ENCODE peak calls at places on chromosome 20, in seven cellular contexts. I is sigmoid colon, Y is lower leg skin, E is endodermal cell, T is kidney, M is cardiac muscle cell, B is astrocyte of the spinal cord. U is an unnamed sample.

GRCh38 chr20:57564180-57564802 is 3.4 kb downstream of the PCK1 start:
- DNase-seq in E (no peak), T (no peak), B (no peak), Y (no peak), M (no peak), I (no peak), U (no peak)

GRCh38 chr20:13995841-13996240 is 525 bp downstream of the MACROD2 start:
- DNase-seq in Y (no peak), T (peak), B (peak), E (peak), I (peak), M (peak), U (no peak)

GRCh38 chr20:18006684-18007083 is 37.9 kb downstream of the MGME1 start:
- DNase-seq in B (no peak), I (no peak), T (no peak), E (no peak), M (no peak), Y (no peak), U (no peak)

GRCh38 chr20:22794200-22794599 is 209.8 kb upstream of the FOXA2 start:
- DNase-seq in M (no peak), B (no peak), T (no peak), Y (no peak), I (no peak), E (no peak), U (no peak)

GRCh38 chr20:58751956-58752355 is 59.4 kb downstream of the NPEPL1 start:
- DNase-seq in E (peak), M (no peak), T (no peak), B (no peak), Y (peak), I (no peak), U (no peak)

GRCh38 chr20:41380551-41381262 is 14.1 kb upstream of the EMILIN3 start:
- DNase-seq in M (no peak), T (no peak), E (no peak), B (no peak), I (peak), Y (no peak), U (no peak)

GRCh38 chr20:12287575-12287974 is 369.9 kb downstream of the BTBD3 start:
- DNase-seq in B (no peak), E (no peak), M (no peak), I (no peak), T (no peak), Y (no peak), U (no peak)

GRCh38 chr20:49984426-49985153 is 1.8 kb downstream of the SNAI1 start:
- DNase-seq in T (no peak), I (no peak), Y (no peak), B (no peak), E (no peak), M (no peak), U (no peak)

GRCh38 chr20:10216146-10216741 is 2.4 kb upstream of the SNAP25 start:
- DNase-seq in E (no peak), I (no peak), B (peak), T (no peak), M (no peak), Y (no peak), U (peak)

GRCh38 chr20:5211803-5212714 is 85.3 kb downstream of the CDS2 start:
- DNase-seq in T (no peak), Y (peak), M (no peak), B (no peak), I (no peak), E (no peak), U (no peak)

GRCh38 chr20:24785141-24785924 is 163.7 kb upstream of the CST7 start:
- DNase-seq in E (no peak), B (peak), M (no peak), Y (no peak), T (peak), I (no peak), U (no peak)

GRCh38 chr20:7650481-7650880 is 289.8 kb downstream of the HAO1 start:
- DNase-seq in B (peak), I (no peak), T (no peak), E (no peak), Y (no peak), M (peak), U (no peak)

DNA sequence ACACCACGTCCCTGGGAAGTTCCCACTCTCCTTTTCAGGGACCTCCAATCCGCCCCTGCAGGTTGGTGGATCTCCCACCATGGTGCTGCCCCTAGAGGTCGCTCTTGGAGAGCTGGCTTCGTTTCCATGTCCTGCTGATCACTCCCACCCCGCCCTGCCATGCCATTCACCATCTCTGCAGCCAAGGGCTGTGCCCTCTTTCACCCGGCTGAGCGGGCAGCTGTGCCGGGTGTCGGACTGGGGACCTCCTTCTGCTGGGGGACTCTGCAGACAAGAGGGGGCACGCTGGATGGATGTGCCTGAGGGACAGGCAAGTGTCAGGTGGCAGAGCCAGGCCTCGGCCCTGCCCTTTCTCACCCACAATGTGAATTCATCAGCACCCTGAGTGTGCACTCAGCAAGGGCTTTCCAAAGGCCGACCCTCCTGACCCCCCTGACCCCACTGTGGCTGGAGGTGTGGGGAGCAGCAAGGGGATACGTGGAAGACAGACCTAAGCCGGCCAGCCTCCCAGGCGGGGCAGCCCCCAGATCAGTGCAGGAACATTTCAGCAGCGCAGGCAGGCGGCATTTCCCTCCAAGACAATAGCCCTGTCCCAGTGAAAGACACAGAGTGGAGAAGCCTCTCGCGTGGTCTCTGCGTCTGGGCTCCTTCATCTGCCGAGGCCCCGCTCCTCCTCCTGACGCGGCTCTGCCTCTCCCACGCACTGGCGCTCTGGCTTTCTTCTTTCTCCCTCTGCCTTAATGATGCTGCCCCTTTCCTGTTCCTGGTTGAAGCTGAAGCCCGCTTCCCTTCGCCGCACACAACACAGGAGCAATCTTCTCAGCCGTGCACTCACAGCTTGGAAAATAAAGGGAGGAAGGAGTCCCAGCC is 347.2 kb downstream of the CDH4 start:
- DNase-seq in B (no peak), M (no peak), Y (no peak), I (no peak), E (peak), T (peak), U (no peak)
- TF ChIP-seq CTCF in B (no peak), M (no peak), Y (no peak), I (no peak), E (peak), T (no peak), U (no peak)

DNA sequence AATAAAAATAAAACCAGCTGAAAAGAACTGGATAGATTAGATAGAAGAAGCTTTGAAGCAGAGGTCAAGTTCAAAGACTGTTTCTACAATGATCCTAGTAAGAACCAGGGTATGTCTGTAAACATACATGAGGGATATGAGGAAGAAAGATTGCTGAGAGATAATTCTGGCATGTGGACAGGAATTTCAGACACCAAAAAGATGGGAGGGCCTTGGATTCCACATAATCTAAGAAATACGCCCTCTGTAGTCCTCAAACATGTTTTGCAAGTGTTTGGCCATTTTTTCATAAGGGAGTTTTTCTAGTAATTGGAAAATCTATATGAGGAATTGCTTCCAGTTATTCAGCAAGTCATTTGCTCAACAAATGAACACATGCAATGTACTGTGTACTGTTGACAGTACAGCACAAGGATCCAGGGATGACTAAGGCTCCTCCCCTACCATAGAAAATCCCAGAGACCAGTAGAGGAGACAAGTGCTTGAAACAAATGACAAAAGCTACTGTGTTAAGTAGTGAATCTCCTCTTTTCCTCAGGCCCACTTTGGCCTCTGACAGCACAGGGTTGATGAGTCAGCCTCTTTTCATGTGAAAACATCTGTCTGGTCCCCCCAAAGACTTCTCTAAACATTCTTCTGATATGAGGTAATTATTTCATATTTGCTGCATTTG is 795.9 kb downstream of the MAFB start:
- DNase-seq in B (peak), E (no peak), I (no peak), M (no peak), Y (no peak), T (no peak), U (no peak)
- TF ChIP-seq CTCF in B (peak), E (peak), I (no peak), M (no peak), Y (no peak), T (no peak), U (no peak)

GRCh38 chr20:20130399-20130798 is 78.1 kb downstream of the CFAP61 start:
- DNase-seq in E (peak), T (no peak), M (no peak), Y (no peak), B (no peak), I (no peak), U (no peak)
- TF ChIP-seq CTCF in E (peak), T (no peak), M (no peak), Y (no peak), B (peak), I (no peak), U (no peak)

GRCh38 chr20:2752631-2753455 is 47.6 kb downstream of the CPXM1 start:
- DNase-seq in T (peak), Y (peak), M (peak), I (peak), B (peak), E (peak), U (peak)
- TF ChIP-seq CTCF in T (peak), Y (no peak), M (peak), I (peak), B (peak), E (peak), U (peak)

GRCh38 chr20:62760536-62761057 is 35.7 kb upstream of the MRGBP start:
- DNase-seq in Y (no peak), M (no peak), T (peak), I (no peak), E (no peak), B (no peak), U (no peak)
- TF ChIP-seq CTCF in Y (no peak), M (no peak), T (no peak), I (no peak), E (no peak), B (no peak), U (no peak)

GRCh38 chr20:45392733-45393132 is 14.6 kb upstream of the TP53TG5 start:
- DNase-seq in B (no peak), I (no peak), E (no peak), T (no peak), Y (no peak), M (no peak), U (no peak)
- TF ChIP-seq CTCF in B (no peak), I (no peak), E (peak), T (no peak), Y (no peak), M (no peak), U (no peak)

GRCh38 chr20:8829232-8829631 is 239.7 kb upstream of the PLCB4 start:
- DNase-seq in I (no peak), M (no peak), Y (no peak), E (no peak), T (no peak), B (no peak), U (no peak)
- TF ChIP-seq CTCF in I (no peak), M (peak), Y (no peak), E (peak), T (no peak), B (peak), U (no peak)

GRCh38 chr20:1822564-1823420 is 72.4 kb upstream of the SIRPA start:
- DNase-seq in I (no peak), B (no peak), M (no peak), Y (no peak), E (no peak), T (no peak), U (no peak)
- TF ChIP-seq CTCF in I (no peak), B (peak), M (peak), Y (no peak), E (peak), T (no peak), U (no peak)